ENCODE peak calls at places on chromosomes 13 and 19, in seven cellular contexts. M is omental fat pad, Y is uterus, W is dorsolateral prefrontal cortex, I is endodermal cell, N is GM13977, K is nephron progenitor cell. T is an unnamed sample.

GRCh38 chr19:32666084-32666483 is 8.9 kb downstream of the ANKRD27 start:
- DNase-seq in M (no peak), Y (no peak), W (no peak), I (no peak), N (no peak), K (no peak), T (no peak)

GRCh38 chr19:33375760-33376159 is 2.3 kb downstream of the CEBPG start:
- DNase-seq in M (no peak), Y (peak), W (no peak), I (no peak), N (no peak), K (no peak), T (no peak)

GRCh38 chr13:22009937-22010336 is 339.1 kb downstream of the FGF9 start:
- DNase-seq in M (no peak), Y (no peak), W (no peak), I (no peak), N (no peak), K (no peak), T (no peak)

GRCh38 chr19:47765522-47766358 is 12.8 kb upstream of the SELENOW start:
- DNase-seq in M (no peak), Y (peak), W (peak), I (peak), N (no peak), K (peak), T (peak)

GRCh38 chr19:48481846-48482639 is 12.9 kb downstream of the CYTH2 start:
- DNase-seq in M (no peak), Y (no peak), W (no peak), I (peak), N (no peak), K (no peak), T (no peak)

GRCh38 chr13:31982540-31982939 is 49.0 kb upstream of the FRY start:
- DNase-seq in M (peak), Y (no peak), W (peak), I (no peak), N (no peak), K (no peak), T (no peak)

GRCh38 chr19:42596391-42597071 is 1.8 kb upstream of the CEACAM8 start:
- DNase-seq in M (no peak), Y (no peak), W (no peak), I (peak), N (peak), K (peak), T (peak)

GRCh38 chr19:35882074-35882832 is 13.9 kb downstream of the APLP1 start:
- DNase-seq in M (no peak), Y (no peak), W (no peak), I (no peak), N (peak), K (no peak), T (peak)

GRCh38 chr13:35712907-35713685 is 236.6 kb upstream of the MAB21L1 start:
- DNase-seq in M (no peak), Y (no peak), W (no peak), I (peak), N (no peak), K (no peak), T (no peak)

GRCh38 chr19:42274065-42274682 is 5.1 kb downstream of the CIC start:
- DNase-seq in M (no peak), Y (no peak), W (no peak), I (no peak), N (no peak), K (no peak), T (no peak)

DNA sequence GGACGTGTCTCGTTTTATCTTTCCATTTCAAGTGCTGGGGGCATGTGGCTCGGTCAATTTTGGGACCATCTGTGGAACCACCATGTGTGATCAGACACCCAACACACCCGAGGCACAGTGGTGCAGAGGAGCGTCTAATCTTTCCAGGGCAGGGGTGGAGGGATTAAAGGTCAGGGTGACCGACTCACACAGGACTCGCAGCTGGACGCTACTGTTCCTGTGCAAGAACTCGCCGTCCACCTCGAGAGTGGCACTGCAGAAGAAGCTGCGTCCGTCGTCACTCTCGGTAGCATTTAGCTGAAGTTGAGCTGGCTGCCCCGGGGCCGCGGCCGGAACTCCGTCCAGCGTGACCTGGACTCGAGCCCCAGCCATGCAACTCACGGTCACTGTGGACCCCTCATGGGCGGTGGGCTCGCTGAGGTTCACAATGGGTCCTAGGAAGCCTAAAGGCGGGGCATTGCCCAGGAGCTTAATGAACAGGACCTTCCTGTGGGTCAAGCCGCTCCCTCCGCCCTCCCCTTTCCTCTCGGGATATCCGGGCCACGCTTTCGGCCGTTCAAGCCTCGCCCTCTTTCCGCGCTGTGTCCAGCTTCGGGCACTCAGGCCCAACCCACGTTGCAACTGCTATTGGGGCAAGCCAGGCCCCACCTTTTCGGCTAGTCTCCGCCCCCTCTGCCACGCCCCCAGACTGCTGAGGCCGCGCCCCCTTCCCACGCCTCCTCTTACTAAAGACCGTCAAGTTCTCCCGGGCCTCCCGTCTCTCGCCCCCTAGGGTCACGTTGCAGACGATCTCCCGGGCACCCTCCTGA is 1.2 kb upstream of the RAVER1 start:
- DNase-seq in M (peak), Y (peak), W (peak), I (peak), N (no peak), K (peak), T (no peak)
- TF ChIP-seq CTCF in M (no peak), Y (no peak), W (no peak), I (peak), N (no peak), K (no peak), T (no peak)

GRCh38 chr19:49817964-49818690 is at the start of gene MED25:
- DNase-seq in M (peak), Y (peak), W (peak), I (peak), N (peak), K (peak), T (peak)
- TF ChIP-seq CTCF in M (peak), Y (peak), W (peak), I (peak), N (no peak), K (no peak), T (no peak)

GRCh38 chr13:45879666-45880065 is 28.1 kb upstream of the SIAH3 start:
- DNase-seq in M (no peak), Y (peak), W (no peak), I (peak), N (no peak), K (peak), T (no peak)
- TF ChIP-seq CTCF in M (no peak), Y (peak), W (no peak), I (peak), N (no peak), K (peak), T (no peak)

GRCh38 chr19:38142176-38143035 is 81.6 kb downstream of the DPF1 start:
- DNase-seq in M (no peak), Y (peak), W (peak), I (peak), N (peak), K (peak), T (peak)

GRCh38 chr19:38141108-38141507 is 82.9 kb downstream of the DPF1 start:
- DNase-seq in M (no peak), Y (no peak), W (no peak), I (no peak), N (no peak), K (no peak), T (no peak)

GRCh38 chr19:38144667-38145066 is 79.4 kb downstream of the DPF1 start:
- DNase-seq in M (no peak), Y (no peak), W (no peak), I (no peak), N (no peak), K (no peak), T (no peak)

GRCh38 chr19:38145627-38146026 is 78.4 kb downstream of the DPF1 start:
- DNase-seq in M (no peak), Y (no peak), W (no peak), I (no peak), N (no peak), K (no peak), T (no peak)

DNA sequence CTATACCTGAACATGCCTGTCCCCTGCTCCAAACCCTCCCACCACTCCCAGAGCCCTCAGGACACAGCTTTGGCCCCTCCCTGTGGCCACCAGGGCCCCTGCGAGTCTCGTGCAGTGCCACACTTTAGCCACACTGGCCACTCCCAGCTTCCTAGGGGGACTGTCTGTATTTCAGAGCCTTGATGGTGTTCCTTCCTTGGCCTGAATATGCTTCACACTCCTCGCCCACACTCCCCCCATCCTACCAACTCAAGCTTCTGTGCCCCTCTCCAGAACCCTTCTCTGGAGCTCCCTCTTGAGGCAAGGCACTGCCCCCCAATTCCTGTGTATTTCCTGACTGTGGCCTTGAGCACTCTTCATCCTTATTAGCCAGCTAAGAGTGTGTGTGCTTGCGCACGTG is 80.2 kb downstream of the DPF1 start:
- DNase-seq in M (no peak), Y (no peak), W (no peak), I (no peak), N (no peak), K (no peak), T (no peak)
- TF ChIP-seq CTCF in M (no peak), Y (no peak), W (no peak), I (peak), N (peak), K (no peak), T (peak)

GRCh38 chr13:86080340-86080995 is 281.2 kb upstream of the SLITRK6 start:
- DNase-seq in M (no peak), Y (no peak), W (no peak), I (no peak), N (no peak), K (no peak), T (no peak)

GRCh38 chr13:86082116-86082515 is 282.9 kb upstream of the SLITRK6 start:
- DNase-seq in M (no peak), Y (no peak), W (no peak), I (no peak), N (no peak), K (no peak), T (no peak)

GRCh38 chr13:86087241-86087640 is 288.0 kb upstream of the SLITRK6 start:
- DNase-seq in M (no peak), Y (no peak), W (no peak), I (no peak), N (no peak), K (no peak), T (no peak)

GRCh38 chr13:86085890-86086289 is 286.7 kb upstream of the SLITRK6 start:
- DNase-seq in M (no peak), Y (no peak), W (no peak), I (no peak), N (no peak), K (no peak), T (no peak)
- TF ChIP-seq CTCF in M (no peak), Y (no peak), W (no peak), I (peak), N (no peak), K (no peak), T (no peak)

DNA sequence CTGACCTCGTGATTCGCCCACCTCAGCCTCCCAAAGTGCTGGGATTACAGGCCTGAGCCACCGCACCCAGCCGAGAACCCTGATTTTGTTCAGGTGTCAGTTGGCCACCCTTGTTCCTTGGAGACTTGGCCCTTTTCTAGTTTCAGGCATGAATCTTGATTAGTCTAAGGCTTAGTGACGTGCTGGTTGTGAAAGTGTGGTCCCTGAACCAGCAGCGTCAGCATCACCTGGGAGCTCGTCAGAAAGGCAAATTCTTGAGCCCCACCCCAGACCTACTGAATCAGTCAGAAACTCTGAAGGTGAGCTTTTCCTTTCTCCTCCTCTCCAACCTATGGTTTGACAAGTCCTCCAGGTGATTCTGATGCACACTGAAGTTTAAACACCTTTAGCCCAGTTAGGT is 35.2 kb downstream of the CACNG6 start:
- DNase-seq in M (no peak), Y (no peak), W (no peak), I (no peak), N (no peak), K (no peak), T (no peak)
- TF ChIP-seq CTCF in M (no peak), Y (no peak), W (no peak), I (no peak), N (no peak), K (no peak), T (no peak)

GRCh38 chr13:114048463-114048862 is 74.6 kb upstream of the C13orf46 start:
- DNase-seq in M (no peak), Y (no peak), W (no peak), I (peak), N (no peak), K (peak), T (no peak)
- TF ChIP-seq CTCF in M (no peak), Y (no peak), W (no peak), I (no peak), N (no peak), K (no peak), T (no peak)

DNA sequence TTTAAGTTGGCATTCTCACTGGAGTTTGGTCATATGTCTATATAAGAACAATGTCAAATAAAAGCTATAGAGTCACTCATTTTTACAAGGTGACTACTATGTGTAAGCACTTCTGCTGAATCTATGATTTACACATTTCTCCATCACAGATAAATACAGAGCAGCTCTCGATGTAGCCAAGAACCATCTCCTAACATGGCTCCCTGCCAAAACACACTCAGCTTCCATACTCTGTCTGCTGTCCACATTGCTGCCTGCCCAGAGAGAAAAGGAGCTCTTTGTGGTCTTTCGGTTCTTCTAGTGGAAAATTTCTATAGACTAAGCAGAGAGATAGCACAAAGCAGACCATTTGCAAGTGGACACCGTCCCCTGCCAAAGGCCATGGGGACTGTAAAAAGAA is 190.9 kb upstream of the KLF12 start:
- DNase-seq in M (no peak), Y (no peak), W (no peak), I (no peak), N (no peak), K (no peak), T (no peak)
- TF ChIP-seq CTCF in M (no peak), Y (no peak), W (no peak), I (no peak), N (no peak), K (no peak), T (no peak)

GRCh38 chr13:102089177-102089576 is 312.7 kb downstream of the FGF14 start:
- DNase-seq in M (no peak), Y (no peak), W (no peak), I (no peak), N (no peak), K (no peak), T (no peak)
- TF ChIP-seq CTCF in M (no peak), Y (no peak), W (no peak), I (peak), N (no peak), K (peak), T (no peak)

T was measured in GM13976.